ENCODE peak calls at places on chromosomes 4 and X, in six cellular contexts. S is lung; B is cardiac muscle cell; U is SJSA1; G is naive thymus-derived CD4-positive, alpha-beta T cell; J is body of pancreas. N is an unnamed sample.
A peak's percentile ranks its signal among the peaks of the same experiment; 100 is the strongest.

GRCh38 chr4:145069361-145069760 is 28.6 kb downstream of the ANAPC10 start:
- DNase-seq in S (no peak), B (no peak), U (peak; percentile 26), G (no peak), J (no peak), N (no peak)

GRCh38 chr4:185143596-185143969 is 517 bp downstream of the SLC25A4 start:
- DNase-seq in S (no peak), B (peak; percentile 93), U (no peak), G (peak; percentile 28), J (peak; percentile 50), N (peak; percentile 58)

GRCh38 chr4:7365472-7366179 is 69.1 kb downstream of the PSAPL1 start:
- DNase-seq in S (no peak), B (no peak), U (no peak), G (no peak), J (peak; percentile 16), N (no peak)

GRCh38 chr4:110055014-110055768 is 142.5 kb downstream of the EGF start:
- DNase-seq in S (no peak), B (no peak), U (peak; percentile 56), G (no peak), J (no peak), N (no peak)

GRCh38 chr4:133969202-133969873 is 232.3 kb downstream of the PABPC4L start:
- DNase-seq in S (no peak), B (peak; percentile 38), U (no peak), G (no peak), J (no peak), N (no peak)

GRCh38 chr4:94446386-94446785 is 5.4 kb upstream of the PDLIM5 start:
- DNase-seq in S (no peak), B (no peak), U (no peak), G (no peak), J (no peak), N (no peak)

GRCh38 chrX:19695884-19696283 is 180.6 kb upstream of the MAP3K15 start:
- DNase-seq in S (no peak), B (no peak), U (no peak), G (no peak), J (no peak), N (no peak)

GRCh38 chrX:18895157-18895952 is 88.6 kb downstream of the PHKA2 start:
- DNase-seq in S (peak; percentile 40), B (no peak), U (no peak), G (no peak), J (no peak), N (no peak)

GRCh38 chr4:10123227-10124101 is 6.9 kb upstream of the WDR1 start:
- DNase-seq in S (no peak), B (no peak), U (no peak), G (peak; percentile 31), J (no peak), N (peak; percentile 58)

GRCh38 chrX:9525511-9526248 is 60.8 kb downstream of the TBL1X start:
- DNase-seq in S (no peak), B (peak; percentile 53), U (peak; percentile 8), G (peak; percentile 13), J (no peak), N (no peak)

GRCh38 chr4:74123065-74123728 is 24.2 kb upstream of the CXCL2 start:
- DNase-seq in S (peak; percentile 54), B (no peak), U (peak; percentile 29), G (no peak), J (peak; percentile 63), N (no peak)

GRCh38 chr4:76980280-76980679 is 30.7 kb downstream of the SEPTIN11 start:
- DNase-seq in S (no peak), B (no peak), U (no peak), G (no peak), J (no peak), N (no peak)

GRCh38 chrX:133374874-133375387 is 40.4 kb downstream of the GPC4 start:
- DNase-seq in S (no peak), B (no peak), U (no peak), G (no peak), J (no peak), N (no peak)

GRCh38 chr4:71184195-71184781 is 154.5 kb upstream of the SLC4A4 start:
- DNase-seq in S (peak; percentile 41), B (peak; percentile 74), U (no peak), G (no peak), J (peak; percentile 67), N (peak; percentile 68)

GRCh38 chr4:176259330-176260090 is 9.5 kb downstream of the ASB5 start:
- DNase-seq in S (no peak), B (no peak), U (no peak), G (no peak), J (no peak), N (no peak)

GRCh38 chrX:20418379-20418778 is 151.7 kb upstream of the RPS6KA3 start:
- DNase-seq in S (no peak), B (no peak), U (no peak), G (no peak), J (no peak), N (no peak)

GRCh38 chr4:68416591-68416990 is 30.7 kb upstream of the TMPRSS11E start:
- DNase-seq in S (no peak), B (no peak), U (no peak), G (no peak), J (no peak), N (no peak)

GRCh38 chr4:28259951-28260350 is 1399.3 kb downstream of the STIM2 start:
- DNase-seq in S (no peak), B (no peak), U (no peak), G (no peak), J (no peak), N (no peak)

GRCh38 chrX:74536142-74537010 is 78.0 kb downstream of the RLIM start:
- DNase-seq in S (peak; percentile 78), B (peak; percentile 56), U (peak; percentile 93), G (peak; percentile 18), J (peak; percentile 76), N (peak; percentile 78)

GRCh38 chr4:577499-578450 is 1.7 kb upstream of the TMEM271 start:
- DNase-seq in S (no peak), B (no peak), U (no peak), G (no peak), J (no peak), N (no peak)
- H3K4me1 ChIP-seq in S (peaks cover 4% of the 10 kb centered on the region), B (peaks cover 3% of the 10 kb centered on the region), U (no peaks in the 10 kb centered on the region), G (no peaks in the 10 kb centered on the region), J (peaks cover 6% of the 10 kb centered on the region), N (no peaks in the 10 kb centered on the region)

GRCh38 chr4:55407764-55408163 is 12.0 kb downstream of the TMEM165 start:
- DNase-seq in S (no peak), B (no peak), U (no peak), G (no peak), J (no peak), N (no peak)

GRCh38 chr4:55410431-55410830 is 14.7 kb downstream of the TMEM165 start:
- DNase-seq in S (no peak), B (no peak), U (no peak), G (no peak), J (no peak), N (no peak)

GRCh38 chr4:55407119-55407518 is 11.4 kb downstream of the TMEM165 start:
- DNase-seq in S (no peak), B (no peak), U (no peak), G (no peak), J (no peak), N (no peak)

GRCh38 chr4:55409468-55410171 is 13.9 kb downstream of the TMEM165 start:
- DNase-seq in S (no peak), B (peak; percentile 21), U (no peak), G (no peak), J (no peak), N (no peak)

DNA sequence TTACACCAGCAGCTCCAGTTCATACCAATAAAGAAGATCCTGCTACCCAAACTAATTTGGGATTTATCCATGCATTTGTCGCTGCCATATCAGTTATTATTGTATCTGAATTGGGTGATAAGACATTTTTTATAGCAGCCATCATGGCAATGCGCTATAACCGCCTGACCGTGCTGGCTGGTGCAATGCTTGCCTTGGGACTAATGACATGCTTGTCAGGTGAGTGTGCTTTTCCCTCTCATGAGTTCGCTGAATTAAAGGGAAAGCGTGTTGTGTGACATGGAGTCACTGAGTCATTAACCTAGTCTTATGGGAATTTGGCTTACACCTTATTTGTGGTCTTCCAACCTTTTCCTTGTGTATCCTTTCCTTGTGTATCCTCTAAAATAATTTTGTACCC is 15.9 kb downstream of the TMEM165 start:
- DNase-seq in S (no peak), B (no peak), U (no peak), G (no peak), J (peak; percentile 26), N (no peak)
- H3K36me3 ChIP-seq in S (peaks cover 17% of the 10 kb centered on the region), B (peaks cover 5% of the 10 kb centered on the region), U (peaks cover 50% of the 10 kb centered on the region), G (peaks cover 2% of the 10 kb centered on the region), J (peaks cover 8% of the 10 kb centered on the region), N (no peaks in the 10 kb centered on the region)

DNA sequence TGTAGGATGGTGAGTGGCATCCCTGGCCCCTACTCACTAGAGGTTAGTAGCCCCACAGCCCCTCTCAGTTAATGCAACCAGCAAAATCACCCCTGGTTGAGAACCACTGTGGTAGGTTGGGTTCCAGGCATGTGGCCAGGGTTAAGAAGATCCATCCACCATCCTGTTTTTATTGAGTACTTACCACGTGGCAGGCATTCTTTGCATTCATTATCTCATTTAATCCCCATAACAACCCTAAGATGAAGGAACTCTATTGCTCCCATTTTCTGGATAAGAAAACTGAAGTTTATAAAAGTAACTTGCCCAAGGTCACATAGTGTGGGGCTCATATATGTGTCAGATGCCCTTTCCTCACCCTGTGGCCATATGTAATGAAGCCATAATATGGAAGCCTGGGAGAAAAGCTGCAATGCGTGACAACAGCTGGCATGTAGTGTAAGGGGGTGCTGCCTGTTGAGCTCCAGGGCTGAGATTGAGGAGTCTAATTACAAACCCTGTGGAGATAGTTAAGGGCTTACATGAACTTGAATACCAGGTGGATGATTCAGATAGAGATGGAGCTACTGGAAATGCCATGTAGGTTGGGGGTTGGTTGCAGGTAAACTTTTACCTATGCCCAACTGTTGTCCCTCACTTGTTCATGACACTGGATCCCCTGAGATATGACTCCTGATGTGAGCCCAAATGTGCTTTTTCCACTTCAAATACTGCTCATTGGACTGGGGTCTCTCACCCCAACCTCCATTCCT is 100.2 kb upstream of the PGRMC2 start:
- DNase-seq in S (no peak), B (no peak), U (no peak), G (no peak), J (no peak), N (no peak)
- H3K4me1 ChIP-seq in S (peaks cover 11% of the 10 kb centered on the region), B (peaks cover 1% of the 10 kb centered on the region), U (peaks cover 55% of the 10 kb centered on the region), G (no peaks in the 10 kb centered on the region), J (peaks cover 34% of the 10 kb centered on the region), N (peaks cover 2% of the 10 kb centered on the region)

GRCh38 chr4:39893693-39894072 is 84.0 kb downstream of the PDS5A start:
- DNase-seq in S (no peak), B (no peak), U (no peak), G (no peak), J (no peak), N (no peak)
- H3K36me3 ChIP-seq in S (peaks cover 16% of the 10 kb centered on the region), B (peaks cover 56% of the 10 kb centered on the region), U (peaks cover 27% of the 10 kb centered on the region), G (peaks cover 15% of the 10 kb centered on the region), J (peaks cover 32% of the 10 kb centered on the region), N (no peaks in the 10 kb centered on the region)

GRCh38 chr4:85606505-85606904 is 131.6 kb downstream of the ARHGAP24 start:
- DNase-seq in S (no peak), B (no peak), U (no peak), G (no peak), J (peak; percentile 23), N (no peak)
- H3K4me1 ChIP-seq in S (peaks cover 7% of the 10 kb centered on the region), B (no peaks in the 10 kb centered on the region), U (no peaks in the 10 kb centered on the region), G (no peaks in the 10 kb centered on the region), J (peaks cover 15% of the 10 kb centered on the region), N (no peaks in the 10 kb centered on the region)

GRCh38 chrX:46465203-46465602 is 80.0 kb downstream of the ZNF674 start:
- DNase-seq in S (no peak), B (no peak), U (no peak), G (no peak), J (no peak), N (no peak)
- H3K36me3 ChIP-seq in S (peaks cover 9% of the 10 kb centered on the region), B (no peaks in the 10 kb centered on the region), U (peaks cover 11% of the 10 kb centered on the region), G (no peaks in the 10 kb centered on the region), J (no peaks in the 10 kb centered on the region), N (no peaks in the 10 kb centered on the region)

GRCh38 chr4:182068920-182069319 is 174.3 kb upstream of the TENM3 start:
- DNase-seq in S (no peak), B (no peak), U (no peak), G (no peak), J (no peak), N (no peak)
- H3K4me1 ChIP-seq in S (no peaks in the 10 kb centered on the region), B (no peaks in the 10 kb centered on the region), U (no peaks in the 10 kb centered on the region), G (no peaks in the 10 kb centered on the region), J (no peaks in the 10 kb centered on the region), N (no peaks in the 10 kb centered on the region)

N was measured in transverse colon.